ENCODE peak calls at places on chromosomes 5 and 9, in six cellular contexts. P is sigmoid colon, N is choroid plexus epithelial cell, U is spleen, T is psoas muscle, Q is H9. X is an unnamed sample.

GRCh38 chr9:124183772-124184171 is 74.0 kb upstream of the NEK6 start:
- DNase-seq in T (no peak), U (no peak), P (no peak), N (no peak), Q (no peak), X (no peak)

GRCh38 chr9:34625087-34625486 is 3.8 kb downstream of the ARID3C start:
- DNase-seq in P (no peak), T (no peak), U (no peak), Q (no peak), N (no peak), X (no peak)

GRCh38 chr9:20623748-20624124 is 1.4 kb upstream of the MLLT3 start:
- DNase-seq in P (no peak), N (peak), U (no peak), Q (no peak), T (no peak), X (no peak)

GRCh38 chr9:117720555-117720954 is 16.4 kb downstream of the TLR4 start:
- DNase-seq in Q (no peak), N (peak), T (peak), P (peak), U (no peak), X (no peak)

GRCh38 chr9:135343733-135344522 is 135.7 kb upstream of the PPP1R26 start:
- DNase-seq in P (peak), U (peak), T (peak), N (peak), Q (peak), X (peak)

GRCh38 chr5:72596956-72597355 is 89.7 kb upstream of the ZNF366 start:
- DNase-seq in N (no peak), T (no peak), U (no peak), Q (no peak), P (no peak), X (no peak)

GRCh38 chr9:94511134-94511942 is 43.5 kb upstream of the PCAT7 start:
- DNase-seq in Q (no peak), U (no peak), T (no peak), N (peak), P (no peak), X (no peak)

GRCh38 chr9:18606831-18607230 is 132.9 kb downstream of the ADAMTSL1 start:
- DNase-seq in Q (peak), T (no peak), U (no peak), N (peak), P (no peak), X (no peak)

GRCh38 chr5:9698125-9698848 is 68.1 kb upstream of the TAS2R1 start:
- DNase-seq in T (no peak), U (no peak), N (no peak), P (no peak), Q (no peak), X (no peak)

GRCh38 chr9:128372784-128373183 is 1.6 kb downstream of the URM1 start:
- DNase-seq in Q (no peak), U (no peak), T (no peak), N (peak), P (no peak), X (no peak)

DNA sequence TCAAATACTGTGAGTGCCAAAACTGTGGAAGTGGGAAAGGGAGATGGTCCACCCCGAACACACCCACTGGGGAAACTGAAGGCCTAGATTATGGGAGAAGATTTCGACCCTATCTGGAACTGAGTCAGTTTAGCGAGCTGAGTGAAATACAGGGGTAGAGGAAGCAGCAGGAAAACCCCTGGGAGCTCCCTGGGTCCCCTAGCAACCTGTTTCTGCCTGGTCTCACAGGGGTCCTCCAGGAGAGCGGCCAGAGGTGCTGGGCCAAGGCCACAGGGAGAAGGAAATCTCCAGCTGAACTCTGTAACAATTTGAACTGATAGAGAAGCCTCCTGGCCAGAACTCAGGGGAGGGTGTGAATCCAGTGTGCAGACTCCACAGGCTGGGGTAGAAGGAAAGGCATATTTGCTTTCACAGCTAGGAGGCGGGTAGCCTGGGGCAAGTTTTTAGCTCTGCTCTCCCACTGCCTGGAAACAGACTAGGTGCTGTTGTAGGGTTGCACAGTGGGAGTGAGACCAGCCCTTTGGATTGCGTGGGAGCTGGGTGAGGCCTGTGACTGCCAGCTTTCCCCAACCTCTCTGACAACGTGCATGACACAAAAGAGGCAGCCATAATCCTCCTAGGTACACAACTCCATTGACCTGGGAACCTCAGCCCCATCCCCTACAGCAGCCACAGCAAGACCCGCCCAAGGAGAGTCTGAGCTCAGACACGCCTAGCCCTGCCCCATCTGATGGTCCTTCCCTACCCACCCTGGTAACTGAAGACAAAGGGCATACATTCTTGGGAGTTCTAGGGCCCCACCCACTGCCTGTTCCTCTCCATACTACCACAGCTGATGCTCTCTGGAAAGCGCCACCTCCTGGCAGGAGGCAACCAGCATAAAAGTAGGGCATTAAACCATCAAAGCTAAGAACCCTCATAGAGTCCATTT is 78.8 kb upstream of the GPBP1 start:
- DNase-seq in P (no peak), U (no peak), T (no peak), N (peak), Q (peak), X (no peak)
- TF ChIP-seq CTCF in P (no peak), U (no peak), T (no peak), N (peak), Q (peak), X (no peak)

GRCh38 chr5:153480401-153480800 is 10.1 kb upstream of the GRIA1 start:
- DNase-seq in Q (no peak), N (peak), P (no peak), T (no peak), U (no peak), X (no peak)

GRCh38 chr5:153476767-153477166 is 13.7 kb upstream of the GRIA1 start:
- DNase-seq in U (no peak), Q (no peak), P (no peak), T (no peak), N (peak), X (no peak)
- TF ChIP-seq CTCF in U (no peak), Q (peak), P (no peak), T (no peak), N (peak), X (no peak)

GRCh38 chr5:159439002-159439401 is 108.7 kb upstream of the IL12B start:
- DNase-seq in T (no peak), Q (no peak), U (no peak), P (no peak), N (no peak), X (no peak)

GRCh38 chr5:159440948-159441347 is 110.7 kb upstream of the IL12B start:
- DNase-seq in T (no peak), N (no peak), P (no peak), Q (no peak), U (no peak), X (no peak)

GRCh38 chr5:159441441-159441840 is 111.2 kb upstream of the IL12B start:
- DNase-seq in T (no peak), Q (peak), P (no peak), N (no peak), U (no peak), X (peak)

GRCh38 chr5:159442210-159442850 is 112.0 kb upstream of the IL12B start:
- DNase-seq in U (no peak), Q (peak), T (no peak), N (no peak), P (peak), X (no peak)

DNA sequence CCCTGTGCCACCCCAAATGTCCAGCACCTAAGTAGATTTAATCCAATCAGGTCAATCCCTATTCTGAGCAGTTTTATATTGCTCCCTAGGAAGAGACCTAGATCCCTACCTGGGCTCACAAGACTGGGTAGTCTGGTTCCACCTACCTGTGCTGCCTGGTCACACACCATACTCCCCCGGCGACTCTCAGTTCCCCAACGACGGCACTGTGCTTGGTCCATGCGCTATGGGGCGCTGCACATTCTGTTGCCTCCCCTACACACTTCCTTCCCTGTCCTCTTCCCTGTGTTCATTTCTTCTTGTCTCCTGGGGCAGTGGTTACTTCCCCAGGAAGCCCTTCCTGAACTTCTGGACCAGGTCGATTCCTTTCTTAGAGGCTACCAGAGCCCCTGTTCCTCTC is 109.9 kb upstream of the IL12B start:
- DNase-seq in T (no peak), N (no peak), P (no peak), Q (peak), U (no peak), X (no peak)
- TF ChIP-seq CTCF in T (no peak), N (no peak), P (no peak), Q (peak), U (peak), X (no peak)

GRCh38 chr5:7795311-7795710 is 55.6 kb downstream of the CFAP90 start:
- DNase-seq in N (no peak), P (no peak), U (no peak), T (no peak), Q (no peak), X (no peak)
- TF ChIP-seq CTCF in N (no peak), P (no peak), U (no peak), T (no peak), Q (no peak), X (no peak)

DNA sequence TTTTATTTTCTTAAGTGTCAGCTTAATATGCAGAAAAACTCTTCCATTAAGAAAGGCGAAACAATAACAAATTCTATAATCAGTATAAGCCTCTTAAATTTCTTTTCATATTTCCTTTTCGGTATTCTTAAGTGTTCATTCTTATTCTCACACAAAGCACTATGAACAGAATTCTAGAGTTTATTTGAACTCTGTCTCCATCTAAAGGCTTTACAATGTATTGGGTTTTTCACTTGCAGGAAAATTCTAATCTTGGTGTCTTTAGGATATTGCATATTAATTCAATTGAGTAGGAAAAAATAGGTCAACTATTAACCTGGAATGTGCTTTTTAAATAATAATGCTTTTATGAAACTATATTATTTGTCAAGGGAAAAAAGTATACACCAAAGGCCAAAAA is 166.6 kb downstream of the SLF1 start:
- DNase-seq in Q (no peak), P (no peak), N (peak), U (no peak), T (no peak), X (no peak)
- TF ChIP-seq CTCF in Q (peak), P (no peak), N (no peak), U (no peak), T (no peak), X (peak)

GRCh38 chr5:62155988-62156387 is 150.0 kb upstream of the KIF2A start:
- DNase-seq in Q (no peak), N (no peak), P (no peak), T (no peak), U (no peak), X (no peak)
- TF ChIP-seq CTCF in Q (no peak), N (no peak), P (no peak), T (no peak), U (no peak), X (no peak)

GRCh38 chr5:180115326-180116076 is 43.9 kb upstream of the RNF130 start:
- DNase-seq in Q (no peak), U (no peak), P (peak), T (no peak), N (no peak), X (no peak)

GRCh38 chr5:180116077-180116375 is 44.5 kb upstream of the RNF130 start:
- DNase-seq in N (no peak), T (no peak), Q (peak), U (peak), P (peak), X (no peak)

GRCh38 chr5:180117378-180117725 is 45.8 kb upstream of the RNF130 start:
- DNase-seq in Q (no peak), T (no peak), P (no peak), N (no peak), U (no peak), X (no peak)

GRCh38 chr5:180118391-180118791 is 46.8 kb upstream of the RNF130 start:
- DNase-seq in U (peak), N (no peak), T (no peak), P (no peak), Q (no peak), X (no peak)

GRCh38 chr5:180116441-180117377 is 45.1 kb upstream of the RNF130 start:
- DNase-seq in T (no peak), Q (peak), N (no peak), P (peak), U (peak), X (peak)
- TF ChIP-seq CTCF in T (no peak), Q (peak), N (no peak), P (no peak), U (no peak), X (peak)

GRCh38 chr5:154542000-154542399 is 64.0 kb upstream of the HAND1 start:
- DNase-seq in T (no peak), U (no peak), N (no peak), Q (no peak), P (no peak), X (no peak)

GRCh38 chr5:154542581-154542980 is 64.6 kb upstream of the HAND1 start:
- DNase-seq in N (no peak), T (no peak), Q (no peak), P (no peak), U (no peak), X (no peak)

GRCh38 chr5:154543380-154543779 is 65.4 kb upstream of the HAND1 start:
- DNase-seq in N (peak), P (no peak), U (no peak), T (no peak), Q (no peak), X (no peak)

GRCh38 chr5:154540600-154540999 is 62.6 kb upstream of the HAND1 start:
- DNase-seq in N (no peak), T (no peak), P (no peak), U (no peak), Q (no peak), X (no peak)

GRCh38 chr5:154541553-154541952 is 63.5 kb upstream of the HAND1 start:
- DNase-seq in N (no peak), Q (peak), U (no peak), P (no peak), T (no peak), X (no peak)
- TF ChIP-seq CTCF in N (no peak), Q (peak), U (no peak), P (peak), T (peak), X (no peak)

GRCh38 chr5:158876263-158876942 is 223.3 kb downstream of the EBF1 start:
- DNase-seq in P (no peak), T (no peak), Q (no peak), N (peak), U (no peak), X (no peak)
- TF ChIP-seq CTCF in P (no peak), T (no peak), Q (no peak), N (peak), U (no peak), X (no peak)

GRCh38 chr9:91755761-91756638 is 194.0 kb downstream of the ROR2 start:
- DNase-seq in U (no peak), N (no peak), P (no peak), Q (no peak), T (no peak), X (no peak)

GRCh38 chr9:91761362-91761761 is 188.7 kb downstream of the ROR2 start:
- DNase-seq in U (no peak), N (no peak), Q (no peak), P (no peak), T (no peak), X (no peak)

GRCh38 chr9:91760906-91761305 is 189.1 kb downstream of the ROR2 start:
- DNase-seq in T (no peak), U (no peak), Q (no peak), P (no peak), N (no peak), X (no peak)

GRCh38 chr9:91757802-91758201 is 192.2 kb downstream of the ROR2 start:
- DNase-seq in N (no peak), Q (no peak), U (no peak), T (no peak), P (no peak), X (no peak)

DNA sequence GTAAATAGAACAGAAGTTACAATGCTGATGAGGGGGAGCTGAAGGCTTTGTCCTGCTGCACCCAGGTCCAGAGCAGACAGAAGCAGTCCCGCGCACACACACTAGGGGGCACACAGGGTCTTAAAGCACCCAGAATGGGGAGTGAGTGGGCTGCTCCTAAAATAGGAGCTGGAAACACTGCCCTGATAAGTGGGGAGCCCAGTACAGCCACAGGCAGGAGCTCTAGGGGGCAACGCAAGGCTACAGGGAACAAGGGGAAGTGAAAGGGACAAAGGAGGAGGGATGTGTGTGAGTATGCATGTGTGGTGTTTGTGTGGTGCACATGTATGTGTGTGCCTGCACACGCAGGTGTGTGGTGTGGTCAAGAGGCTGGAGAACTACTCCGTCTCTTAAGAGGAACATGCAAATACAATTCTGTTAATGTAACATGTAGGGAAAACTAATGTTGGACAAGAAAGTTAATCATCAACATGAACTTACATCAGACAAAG is 191.5 kb downstream of the ROR2 start:
- DNase-seq in Q (peak), P (peak), U (no peak), T (no peak), N (peak), X (peak)
- TF ChIP-seq CTCF in Q (peak), P (peak), U (peak), T (no peak), N (peak), X (peak)

X was measured in neural crest cell.